ENCODE peak calls at places on chromosomes 13 and 19, in four cellular contexts. A is aorta, W is tibial nerve, T is H1. O is an unnamed sample.

GRCh38 chr13:113669871-113670341 is 2.9 kb downstream of the GRK1 start:
- DNase-seq in A (peak; percentile 30), W (peak; percentile 12), T (no peak), O (no peak)

GRCh38 chr19:35345671-35346111 is 2.0 kb upstream of the FFAR1 start:
- DNase-seq in A (no peak), W (no peak), T (peak; percentile 24), O (no peak)

GRCh38 chr19:49802836-49803528 is 10.1 kb downstream of the FUZ start:
- DNase-seq in A (no peak), W (no peak), T (no peak), O (no peak)

GRCh38 chr13:48954086-48954485 is 21.6 kb upstream of the FNDC3A start:
- DNase-seq in A (no peak), W (no peak), T (no peak), O (no peak)

GRCh38 chr13:114134111-114134943 is 1.9 kb upstream of the RASA3 start:
- DNase-seq in A (no peak), W (no peak), T (no peak), O (no peak)

GRCh38 chr19:38350883-38351282 is 15.3 kb downstream of the CATSPERG start:
- DNase-seq in A (no peak), W (no peak), T (no peak), O (no peak)

GRCh38 chr13:96003304-96003703 is 49.9 kb downstream of the UGGT2 start:
- DNase-seq in A (no peak), W (no peak), T (no peak), O (no peak)

GRCh38 chr19:53172892-53173291 is 14.0 kb upstream of the ZNF347 start:
- DNase-seq in A (no peak), W (no peak), T (no peak), O (no peak)

GRCh38 chr13:41813426-41813825 is 147.5 kb downstream of the VWA8 start:
- DNase-seq in A (no peak), W (no peak), T (no peak), O (no peak)

GRCh38 chr13:33213797-33214196 is 71.8 kb downstream of the STARD13 start:
- DNase-seq in A (no peak), W (no peak), T (no peak), O (no peak)

GRCh38 chr19:41030651-41031050 is 39.6 kb downstream of the CYP2B6 start:
- DNase-seq in A (no peak), W (no peak), T (no peak), O (no peak)

GRCh38 chr19:3115916-3116602 is 19.8 kb upstream of the GNA15 start:
- DNase-seq in A (no peak), W (no peak), T (no peak), O (peak; percentile 45)

GRCh38 chr13:99955747-99956472 is 15.7 kb downstream of the ZIC5 start:
- DNase-seq in A (no peak), W (no peak), T (peak; percentile 72), O (peak; percentile 40)